ENCODE peak calls at places on chromosomes 1 and 21, in ten cellular contexts. One of them, this sample, is unnamed.

GRCh38 chr21:37687001-37687400 is 229.3 kb downstream of the KCNJ6 start:
- DNase-seq in NCI-H748 treated with DMSO at 0.1 percent for 48 hours: no peak
- DNase-seq in activated naive CD4-positive, alpha-beta T cell: no peak
- DNase-seq in renal cortical epithelial cell: no peak
- DNase-seq in fibroblast of the conjunctiva: no peak
- DNase-seq in pancreas: no peak
- DNase-seq in kidney epithelial cell: no peak
- DNase-seq in heart right ventricle: no peak
- DNase-seq in NCI-H2171 treated with DMSO at 0.1 percent for 48 hours: no peak
- DNase-seq in NCI-H345: no peak
- DNase-seq in this sample: peak

GRCh38 chr21:43681650-43682049 is 22.3 kb downstream of the RRP1B start:
- DNase-seq in NCI-H748 treated with DMSO at 0.1 percent for 48 hours: no peak
- DNase-seq in activated naive CD4-positive, alpha-beta T cell: no peak
- DNase-seq in heart right ventricle: no peak
- DNase-seq in kidney epithelial cell: no peak
- DNase-seq in renal cortical epithelial cell: peak
- DNase-seq in NCI-H2171 treated with DMSO at 0.1 percent for 48 hours: no peak
- DNase-seq in NCI-H345: no peak
- DNase-seq in fibroblast of the conjunctiva: no peak
- DNase-seq in pancreas: no peak
- DNase-seq in this sample: peak

GRCh38 chr1:205449750-205450443 is 5.9 kb downstream of the BLACAT1 start:
- DNase-seq in pancreas: peak
- DNase-seq in heart right ventricle: no peak
- DNase-seq in fibroblast of the conjunctiva: no peak
- DNase-seq in NCI-H345: no peak
- DNase-seq in NCI-H748 treated with DMSO at 0.1 percent for 48 hours: no peak
- DNase-seq in kidney epithelial cell: peak
- DNase-seq in renal cortical epithelial cell: peak
- DNase-seq in activated naive CD4-positive, alpha-beta T cell: no peak
- DNase-seq in NCI-H2171 treated with DMSO at 0.1 percent for 48 hours: no peak
- DNase-seq in this sample: peak

GRCh38 chr21:14120091-14120734 is 90.5 kb downstream of the LIPI start:
- DNase-seq in NCI-H2171 treated with DMSO at 0.1 percent for 48 hours: peak
- DNase-seq in kidney epithelial cell: no peak
- DNase-seq in fibroblast of the conjunctiva: no peak
- DNase-seq in heart right ventricle: no peak
- DNase-seq in NCI-H345: peak
- DNase-seq in pancreas: no peak
- DNase-seq in renal cortical epithelial cell: no peak
- DNase-seq in activated naive CD4-positive, alpha-beta T cell: peak
- DNase-seq in NCI-H748 treated with DMSO at 0.1 percent for 48 hours: no peak
- DNase-seq in this sample: no peak

GRCh38 chr1:163240705-163241104 is 38.0 kb upstream of the RGS5 start:
- DNase-seq in renal cortical epithelial cell: no peak
- DNase-seq in activated naive CD4-positive, alpha-beta T cell: no peak
- DNase-seq in NCI-H748 treated with DMSO at 0.1 percent for 48 hours: no peak
- DNase-seq in kidney epithelial cell: no peak
- DNase-seq in heart right ventricle: no peak
- DNase-seq in NCI-H2171 treated with DMSO at 0.1 percent for 48 hours: no peak
- DNase-seq in pancreas: no peak
- DNase-seq in fibroblast of the conjunctiva: no peak
- DNase-seq in NCI-H345: no peak
- DNase-seq in this sample: peak

GRCh38 chr1:175935566-175936115 is 192.2 kb upstream of the TNR start:
- DNase-seq in NCI-H2171 treated with DMSO at 0.1 percent for 48 hours: no peak
- DNase-seq in NCI-H748 treated with DMSO at 0.1 percent for 48 hours: no peak
- DNase-seq in heart right ventricle: no peak
- DNase-seq in fibroblast of the conjunctiva: no peak
- DNase-seq in kidney epithelial cell: no peak
- DNase-seq in renal cortical epithelial cell: no peak
- DNase-seq in activated naive CD4-positive, alpha-beta T cell: no peak
- DNase-seq in NCI-H345: no peak
- DNase-seq in pancreas: no peak
- DNase-seq in this sample: no peak

GRCh38 chr1:41282679-41283317 is 40.7 kb upstream of the SCMH1 start:
- DNase-seq in renal cortical epithelial cell: no peak
- DNase-seq in heart right ventricle: peak
- DNase-seq in NCI-H2171 treated with DMSO at 0.1 percent for 48 hours: peak
- DNase-seq in NCI-H748 treated with DMSO at 0.1 percent for 48 hours: peak
- DNase-seq in NCI-H345: peak
- DNase-seq in kidney epithelial cell: no peak
- DNase-seq in fibroblast of the conjunctiva: no peak
- DNase-seq in activated naive CD4-positive, alpha-beta T cell: no peak
- DNase-seq in pancreas: no peak
- DNase-seq in this sample: no peak

GRCh38 chr21:41229527-41230248 is 61.7 kb downstream of the BACE2 start:
- DNase-seq in NCI-H2171 treated with DMSO at 0.1 percent for 48 hours: no peak
- DNase-seq in NCI-H345: no peak
- DNase-seq in NCI-H748 treated with DMSO at 0.1 percent for 48 hours: no peak
- DNase-seq in renal cortical epithelial cell: no peak
- DNase-seq in heart right ventricle: no peak
- DNase-seq in kidney epithelial cell: no peak
- DNase-seq in pancreas: no peak
- DNase-seq in activated naive CD4-positive, alpha-beta T cell: no peak
- DNase-seq in fibroblast of the conjunctiva: no peak
- DNase-seq in this sample: no peak

GRCh38 chr1:171350579-171350978 is 36.6 kb downstream of the FMO4 start:
- DNase-seq in heart right ventricle: no peak
- DNase-seq in NCI-H748 treated with DMSO at 0.1 percent for 48 hours: no peak
- DNase-seq in NCI-H345: no peak
- DNase-seq in pancreas: no peak
- DNase-seq in kidney epithelial cell: no peak
- DNase-seq in NCI-H2171 treated with DMSO at 0.1 percent for 48 hours: no peak
- DNase-seq in activated naive CD4-positive, alpha-beta T cell: no peak
- DNase-seq in renal cortical epithelial cell: no peak
- DNase-seq in fibroblast of the conjunctiva: no peak
- DNase-seq in this sample: no peak

GRCh38 chr1:173056355-173056754 is 5.6 kb upstream of the TNFSF18 start:
- DNase-seq in kidney epithelial cell: no peak
- DNase-seq in renal cortical epithelial cell: no peak
- DNase-seq in activated naive CD4-positive, alpha-beta T cell: no peak
- DNase-seq in heart right ventricle: no peak
- DNase-seq in NCI-H2171 treated with DMSO at 0.1 percent for 48 hours: no peak
- DNase-seq in pancreas: no peak
- DNase-seq in NCI-H748 treated with DMSO at 0.1 percent for 48 hours: no peak
- DNase-seq in fibroblast of the conjunctiva: no peak
- DNase-seq in NCI-H345: no peak
- DNase-seq in this sample: peak

GRCh38 chr21:42465008-42465878 is 30.8 kb downstream of the RSPH1 start:
- DNase-seq in kidney epithelial cell: no peak
- DNase-seq in NCI-H748 treated with DMSO at 0.1 percent for 48 hours: no peak
- DNase-seq in NCI-H345: no peak
- DNase-seq in heart right ventricle: no peak
- DNase-seq in activated naive CD4-positive, alpha-beta T cell: no peak
- DNase-seq in fibroblast of the conjunctiva: no peak
- DNase-seq in NCI-H2171 treated with DMSO at 0.1 percent for 48 hours: no peak
- DNase-seq in renal cortical epithelial cell: peak
- DNase-seq in pancreas: no peak
- DNase-seq in this sample: no peak

GRCh38 chr21:45434645-45435217 is 29.8 kb downstream of the COL18A1 start:
- DNase-seq in NCI-H345: no peak
- DNase-seq in activated naive CD4-positive, alpha-beta T cell: no peak
- DNase-seq in NCI-H2171 treated with DMSO at 0.1 percent for 48 hours: no peak
- DNase-seq in fibroblast of the conjunctiva: no peak
- DNase-seq in renal cortical epithelial cell: no peak
- DNase-seq in kidney epithelial cell: no peak
- DNase-seq in pancreas: peak
- DNase-seq in NCI-H748 treated with DMSO at 0.1 percent for 48 hours: no peak
- DNase-seq in heart right ventricle: no peak
- DNase-seq in this sample: no peak

GRCh38 chr1:179296831-179297377 is 3.3 kb downstream of the SOAT1 start:
- DNase-seq in heart right ventricle: no peak
- DNase-seq in renal cortical epithelial cell: no peak
- DNase-seq in kidney epithelial cell: no peak
- DNase-seq in fibroblast of the conjunctiva: no peak
- DNase-seq in activated naive CD4-positive, alpha-beta T cell: no peak
- DNase-seq in NCI-H345: no peak
- DNase-seq in pancreas: no peak
- DNase-seq in NCI-H2171 treated with DMSO at 0.1 percent for 48 hours: no peak
- DNase-seq in NCI-H748 treated with DMSO at 0.1 percent for 48 hours: no peak
- DNase-seq in this sample: no peak

GRCh38 chr1:185733818-185734709 is at the start of gene HMCN1:
- DNase-seq in fibroblast of the conjunctiva: no peak
- DNase-seq in NCI-H345: peak
- DNase-seq in NCI-H748 treated with DMSO at 0.1 percent for 48 hours: no peak
- DNase-seq in activated naive CD4-positive, alpha-beta T cell: no peak
- DNase-seq in renal cortical epithelial cell: peak
- DNase-seq in heart right ventricle: peak
- DNase-seq in NCI-H2171 treated with DMSO at 0.1 percent for 48 hours: peak
- DNase-seq in pancreas: peak
- DNase-seq in kidney epithelial cell: peak
- DNase-seq in this sample: peak

GRCh38 chr1:235491644-235492043 is 12.6 kb downstream of the B3GALNT2 start:
- DNase-seq in pancreas: no peak
- DNase-seq in kidney epithelial cell: no peak
- DNase-seq in NCI-H345: no peak
- DNase-seq in NCI-H2171 treated with DMSO at 0.1 percent for 48 hours: no peak
- DNase-seq in NCI-H748 treated with DMSO at 0.1 percent for 48 hours: no peak
- DNase-seq in heart right ventricle: no peak
- DNase-seq in renal cortical epithelial cell: no peak
- DNase-seq in activated naive CD4-positive, alpha-beta T cell: no peak
- DNase-seq in fibroblast of the conjunctiva: no peak
- DNase-seq in this sample: no peak

GRCh38 chr21:33028759-33029511 is 3.2 kb downstream of the OLIG2 start:
- DNase-seq in kidney epithelial cell: no peak
- DNase-seq in heart right ventricle: no peak
- DNase-seq in NCI-H2171 treated with DMSO at 0.1 percent for 48 hours: no peak
- DNase-seq in fibroblast of the conjunctiva: no peak
- DNase-seq in activated naive CD4-positive, alpha-beta T cell: peak
- DNase-seq in NCI-H748 treated with DMSO at 0.1 percent for 48 hours: no peak
- DNase-seq in NCI-H345: no peak
- DNase-seq in renal cortical epithelial cell: no peak
- DNase-seq in pancreas: no peak
- DNase-seq in this sample: no peak

GRCh38 chr1:209319057-209319432 is 264.5 kb upstream of the CAMK1G start:
- DNase-seq in kidney epithelial cell: no peak
- DNase-seq in pancreas: no peak
- DNase-seq in activated naive CD4-positive, alpha-beta T cell: no peak
- DNase-seq in heart right ventricle: no peak
- DNase-seq in NCI-H748 treated with DMSO at 0.1 percent for 48 hours: no peak
- DNase-seq in renal cortical epithelial cell: no peak
- DNase-seq in fibroblast of the conjunctiva: no peak
- DNase-seq in NCI-H2171 treated with DMSO at 0.1 percent for 48 hours: no peak
- DNase-seq in NCI-H345: no peak
- DNase-seq in this sample: no peak

GRCh38 chr21:42062543-42063022 is 8.5 kb upstream of the UMODL1 start:
- DNase-seq in activated naive CD4-positive, alpha-beta T cell: peak
- DNase-seq in pancreas: no peak
- DNase-seq in renal cortical epithelial cell: no peak
- DNase-seq in NCI-H748 treated with DMSO at 0.1 percent for 48 hours: no peak
- DNase-seq in fibroblast of the conjunctiva: no peak
- DNase-seq in NCI-H2171 treated with DMSO at 0.1 percent for 48 hours: no peak
- DNase-seq in NCI-H345: peak
- DNase-seq in heart right ventricle: no peak
- DNase-seq in kidney epithelial cell: no peak
- DNase-seq in this sample: no peak

GRCh38 chr1:16151200-16151708 is 4.6 kb downstream of the EPHA2 start:
- DNase-seq in NCI-H2171 treated with DMSO at 0.1 percent for 48 hours: peak
- DNase-seq in heart right ventricle: peak
- DNase-seq in NCI-H748 treated with DMSO at 0.1 percent for 48 hours: no peak
- DNase-seq in activated naive CD4-positive, alpha-beta T cell: no peak
- DNase-seq in NCI-H345: no peak
- DNase-seq in kidney epithelial cell: no peak
- DNase-seq in pancreas: no peak
- DNase-seq in renal cortical epithelial cell: no peak
- DNase-seq in fibroblast of the conjunctiva: no peak
- DNase-seq in this sample: no peak

GRCh38 chr1:37765937-37766664 is 1.2 kb upstream of the EPHA10 start:
- DNase-seq in NCI-H748 treated with DMSO at 0.1 percent for 48 hours: no peak
- DNase-seq in kidney epithelial cell: no peak
- DNase-seq in fibroblast of the conjunctiva: no peak
- DNase-seq in pancreas: no peak
- DNase-seq in heart right ventricle: no peak
- DNase-seq in renal cortical epithelial cell: no peak
- DNase-seq in NCI-H2171 treated with DMSO at 0.1 percent for 48 hours: peak
- DNase-seq in activated naive CD4-positive, alpha-beta T cell: no peak
- DNase-seq in NCI-H345: peak
- DNase-seq in this sample: no peak

GRCh38 chr1:153277852-153278251 is 18.4 kb downstream of the LORICRIN start:
- DNase-seq in kidney epithelial cell: no peak
- DNase-seq in NCI-H345: peak
- DNase-seq in NCI-H2171 treated with DMSO at 0.1 percent for 48 hours: peak
- DNase-seq in NCI-H748 treated with DMSO at 0.1 percent for 48 hours: no peak
- DNase-seq in renal cortical epithelial cell: peak
- DNase-seq in activated naive CD4-positive, alpha-beta T cell: peak
- DNase-seq in heart right ventricle: no peak
- DNase-seq in pancreas: no peak
- DNase-seq in fibroblast of the conjunctiva: no peak
- DNase-seq in this sample: peak

GRCh38 chr1:244424649-244425334 is 26.9 kb downstream of the ADSS2 start:
- DNase-seq in NCI-H748 treated with DMSO at 0.1 percent for 48 hours: no peak
- DNase-seq in heart right ventricle: no peak
- DNase-seq in kidney epithelial cell: no peak
- DNase-seq in activated naive CD4-positive, alpha-beta T cell: no peak
- DNase-seq in fibroblast of the conjunctiva: no peak
- DNase-seq in pancreas: no peak
- DNase-seq in NCI-H345: no peak
- DNase-seq in renal cortical epithelial cell: no peak
- DNase-seq in NCI-H2171 treated with DMSO at 0.1 percent for 48 hours: no peak
- DNase-seq in this sample: no peak

GRCh38 chr1:162854245-162854860 is 6.6 kb downstream of the CCDC190 start:
- DNase-seq in NCI-H748 treated with DMSO at 0.1 percent for 48 hours: peak
- DNase-seq in heart right ventricle: peak
- DNase-seq in pancreas: no peak
- DNase-seq in renal cortical epithelial cell: peak
- DNase-seq in activated naive CD4-positive, alpha-beta T cell: peak
- DNase-seq in NCI-H2171 treated with DMSO at 0.1 percent for 48 hours: peak
- DNase-seq in kidney epithelial cell: no peak
- DNase-seq in NCI-H345: peak
- DNase-seq in fibroblast of the conjunctiva: peak
- DNase-seq in this sample: peak

GRCh38 chr1:119554188-119554587 is 47.2 kb downstream of the HSD3B1 start:
- DNase-seq in fibroblast of the conjunctiva: peak
- DNase-seq in NCI-H345: peak
- DNase-seq in renal cortical epithelial cell: peak
- DNase-seq in activated naive CD4-positive, alpha-beta T cell: no peak
- DNase-seq in NCI-H748 treated with DMSO at 0.1 percent for 48 hours: peak
- DNase-seq in NCI-H2171 treated with DMSO at 0.1 percent for 48 hours: no peak
- DNase-seq in kidney epithelial cell: peak
- DNase-seq in pancreas: no peak
- DNase-seq in heart right ventricle: peak
- DNase-seq in this sample: no peak

GRCh38 chr1:909861-910310 is 13.8 kb upstream of the SAMD11 start:
- DNase-seq in renal cortical epithelial cell: no peak
- DNase-seq in NCI-H748 treated with DMSO at 0.1 percent for 48 hours: no peak
- DNase-seq in kidney epithelial cell: no peak
- DNase-seq in activated naive CD4-positive, alpha-beta T cell: no peak
- DNase-seq in heart right ventricle: no peak
- DNase-seq in fibroblast of the conjunctiva: no peak
- DNase-seq in pancreas: peak
- DNase-seq in NCI-H2171 treated with DMSO at 0.1 percent for 48 hours: no peak
- DNase-seq in NCI-H345: no peak
- DNase-seq in this sample: no peak

GRCh38 chr1:6998267-6998666 is 213.0 kb downstream of the CAMTA1 start:
- DNase-seq in kidney epithelial cell: no peak
- DNase-seq in heart right ventricle: peak
- DNase-seq in NCI-H2171 treated with DMSO at 0.1 percent for 48 hours: peak
- DNase-seq in fibroblast of the conjunctiva: no peak
- DNase-seq in pancreas: no peak
- DNase-seq in NCI-H345: no peak
- DNase-seq in NCI-H748 treated with DMSO at 0.1 percent for 48 hours: no peak
- DNase-seq in renal cortical epithelial cell: no peak
- DNase-seq in activated naive CD4-positive, alpha-beta T cell: no peak
- DNase-seq in this sample: no peak

GRCh38 chr1:39087109-39087834 is 61.1 kb downstream of the NDUFS5 start:
- DNase-seq in NCI-H748 treated with DMSO at 0.1 percent for 48 hours: no peak
- DNase-seq in NCI-H2171 treated with DMSO at 0.1 percent for 48 hours: no peak
- DNase-seq in heart right ventricle: peak
- DNase-seq in pancreas: no peak
- DNase-seq in NCI-H345: no peak
- DNase-seq in renal cortical epithelial cell: no peak
- DNase-seq in activated naive CD4-positive, alpha-beta T cell: no peak
- DNase-seq in fibroblast of the conjunctiva: peak
- DNase-seq in kidney epithelial cell: no peak
- DNase-seq in this sample: no peak

GRCh38 chr1:226880372-226881287 is 10.2 kb downstream of the PSEN2 start:
- DNase-seq in heart right ventricle: no peak
- DNase-seq in pancreas: no peak
- DNase-seq in NCI-H748 treated with DMSO at 0.1 percent for 48 hours: no peak
- DNase-seq in renal cortical epithelial cell: no peak
- DNase-seq in kidney epithelial cell: no peak
- DNase-seq in NCI-H2171 treated with DMSO at 0.1 percent for 48 hours: no peak
- DNase-seq in activated naive CD4-positive, alpha-beta T cell: no peak
- DNase-seq in NCI-H345: no peak
- DNase-seq in fibroblast of the conjunctiva: no peak
- DNase-seq in this sample: no peak

This sample was measured in foreskin keratinocyte.